ENCODE peak calls at places on chromosomes 12 and 14, in eight cellular contexts. One of them, this sample, is unnamed.
A peak's percentile ranks its signal among the peaks of the same experiment; 100 is the strongest.

GRCh38 chr12:3407723-3408122 is 83.3 kb upstream of the PRMT8 start:
- DNase-seq in hepatocyte: no peak
- DNase-seq in MM.1S: no peak
- DNase-seq in OCI-LY7: no peak
- DNase-seq in HCT116: no peak
- DNase-seq in SK-N-SH: no peak
- DNase-seq in PC-3: no peak
- DNase-seq in GM23338: no peak
- DNase-seq in this sample: no peak

GRCh38 chr12:75738486-75738885 is 227.1 kb upstream of the KRR1 start:
- DNase-seq in hepatocyte: no peak
- DNase-seq in MM.1S: no peak
- DNase-seq in OCI-LY7: no peak
- DNase-seq in HCT116: no peak
- DNase-seq in SK-N-SH: no peak
- DNase-seq in PC-3: no peak
- DNase-seq in GM23338: no peak
- DNase-seq in this sample: no peak

GRCh38 chr14:36275741-36276140 is 44.7 kb downstream of the MBIP start:
- DNase-seq in hepatocyte: no peak
- DNase-seq in MM.1S: no peak
- DNase-seq in OCI-LY7: no peak
- DNase-seq in HCT116: no peak
- DNase-seq in SK-N-SH: no peak
- DNase-seq in PC-3: no peak
- DNase-seq in GM23338: peak; percentile 77
- DNase-seq in this sample: peak; percentile 53

GRCh38 chr12:69284131-69284530 is 44.8 kb downstream of the CPSF6 start:
- DNase-seq in hepatocyte: peak; percentile 75
- DNase-seq in MM.1S: no peak
- DNase-seq in OCI-LY7: no peak
- DNase-seq in HCT116: peak; percentile 52
- DNase-seq in SK-N-SH: peak; percentile 74
- DNase-seq in PC-3: peak; percentile 81
- DNase-seq in GM23338: peak; percentile 93
- DNase-seq in this sample: peak; percentile 81

GRCh38 chr14:88518592-88519512 is 36.0 kb downstream of the PTPN21 start:
- DNase-seq in hepatocyte: no peak
- DNase-seq in MM.1S: peak; percentile 14
- DNase-seq in OCI-LY7: no peak
- DNase-seq in HCT116: no peak
- DNase-seq in SK-N-SH: no peak
- DNase-seq in PC-3: peak; percentile 82
- DNase-seq in GM23338: no peak
- DNase-seq in this sample: no peak

GRCh38 chr14:23299558-23299957 is 3.1 kb downstream of the PPP1R3E start:
- DNase-seq in hepatocyte: peak; percentile 68
- DNase-seq in MM.1S: no peak
- DNase-seq in OCI-LY7: peak; percentile 52
- DNase-seq in HCT116: no peak
- DNase-seq in SK-N-SH: no peak
- DNase-seq in PC-3: peak; percentile 36
- DNase-seq in GM23338: no peak
- DNase-seq in this sample: no peak

GRCh38 chr14:26794731-26795130 is 196.9 kb upstream of the NOVA1 start:
- DNase-seq in hepatocyte: no peak
- DNase-seq in MM.1S: no peak
- DNase-seq in OCI-LY7: no peak
- DNase-seq in HCT116: no peak
- DNase-seq in SK-N-SH: no peak
- DNase-seq in PC-3: no peak
- DNase-seq in GM23338: no peak
- DNase-seq in this sample: no peak

GRCh38 chr14:103288076-103288766 is 45.8 kb upstream of the EIF5 start:
- DNase-seq in hepatocyte: no peak
- DNase-seq in MM.1S: no peak
- DNase-seq in OCI-LY7: no peak
- DNase-seq in HCT116: no peak
- DNase-seq in SK-N-SH: peak; percentile 71
- DNase-seq in PC-3: no peak
- DNase-seq in GM23338: no peak
- DNase-seq in this sample: no peak

GRCh38 chr12:9730011-9730410 is 2.9 kb downstream of the CLECL1 start:
- DNase-seq in hepatocyte: no peak
- DNase-seq in MM.1S: no peak
- DNase-seq in OCI-LY7: peak; percentile 74
- DNase-seq in HCT116: no peak
- DNase-seq in SK-N-SH: no peak
- DNase-seq in PC-3: no peak
- DNase-seq in GM23338: no peak
- DNase-seq in this sample: no peak

GRCh38 chr14:41457393-41457792 is 149.3 kb upstream of the LRFN5 start:
- DNase-seq in hepatocyte: no peak
- DNase-seq in MM.1S: no peak
- DNase-seq in OCI-LY7: no peak
- DNase-seq in HCT116: no peak
- DNase-seq in SK-N-SH: no peak
- DNase-seq in PC-3: peak; percentile 44
- DNase-seq in GM23338: no peak
- DNase-seq in this sample: no peak

GRCh38 chr14:103731481-103731880 is 15.9 kb downstream of the ZFYVE21 start:
- DNase-seq in hepatocyte: no peak
- DNase-seq in MM.1S: no peak
- DNase-seq in OCI-LY7: no peak
- DNase-seq in HCT116: no peak
- DNase-seq in SK-N-SH: no peak
- DNase-seq in PC-3: no peak
- DNase-seq in GM23338: no peak
- DNase-seq in this sample: no peak

GRCh38 chr12:49518914-49519573 is 19.8 kb upstream of the KCNH3 start:
- DNase-seq in hepatocyte: peak; percentile 27
- DNase-seq in MM.1S: no peak
- DNase-seq in OCI-LY7: no peak
- DNase-seq in HCT116: no peak
- DNase-seq in SK-N-SH: no peak
- DNase-seq in PC-3: peak; percentile 23
- DNase-seq in GM23338: no peak
- DNase-seq in this sample: no peak

GRCh38 chr14:68891851-68892660 is 87.0 kb downstream of the ACTN1 start:
- DNase-seq in hepatocyte: no peak
- DNase-seq in MM.1S: no peak
- DNase-seq in OCI-LY7: no peak
- DNase-seq in HCT116: no peak
- DNase-seq in SK-N-SH: no peak
- DNase-seq in PC-3: peak; percentile 31
- DNase-seq in GM23338: no peak
- DNase-seq in this sample: no peak

GRCh38 chr14:74018029-74018703 is 922 bp downstream of the ENTPD5 start:
- DNase-seq in hepatocyte: no peak
- DNase-seq in MM.1S: no peak
- DNase-seq in OCI-LY7: no peak
- DNase-seq in HCT116: no peak
- DNase-seq in SK-N-SH: no peak
- DNase-seq in PC-3: peak; percentile 81
- DNase-seq in GM23338: no peak
- DNase-seq in this sample: no peak

GRCh38 chr12:119808441-119808840 is 68.7 kb downstream of the CIT start:
- DNase-seq in hepatocyte: no peak
- DNase-seq in MM.1S: no peak
- DNase-seq in OCI-LY7: no peak
- DNase-seq in HCT116: no peak
- DNase-seq in SK-N-SH: no peak
- DNase-seq in PC-3: peak; percentile 82
- DNase-seq in GM23338: no peak
- DNase-seq in this sample: no peak

GRCh38 chr14:68291820-68292219 is 472.2 kb downstream of the RAD51B start:
- DNase-seq in hepatocyte: no peak
- DNase-seq in MM.1S: no peak
- DNase-seq in OCI-LY7: no peak
- DNase-seq in HCT116: peak; percentile 37
- DNase-seq in SK-N-SH: no peak
- DNase-seq in PC-3: peak; percentile 16
- DNase-seq in GM23338: peak; percentile 82
- DNase-seq in this sample: no peak

GRCh38 chr12:57225680-57226190 is 3.8 kb upstream of the SHMT2 start:
- DNase-seq in hepatocyte: no peak
- DNase-seq in MM.1S: no peak
- DNase-seq in OCI-LY7: no peak
- DNase-seq in HCT116: no peak
- DNase-seq in SK-N-SH: no peak
- DNase-seq in PC-3: no peak
- DNase-seq in GM23338: no peak
- DNase-seq in this sample: no peak

GRCh38 chr12:48852734-48853168 is 788 bp upstream of the DDX23 start:
- DNase-seq in hepatocyte: no peak
- DNase-seq in MM.1S: no peak
- DNase-seq in OCI-LY7: no peak
- DNase-seq in HCT116: no peak
- DNase-seq in SK-N-SH: no peak
- DNase-seq in PC-3: no peak
- DNase-seq in GM23338: peak; percentile 73
- DNase-seq in this sample: peak; percentile 39

GRCh38 chr12:126617312-126617711 is 1552.1 kb downstream of the AACS start:
- DNase-seq in hepatocyte: no peak
- DNase-seq in MM.1S: peak; percentile 7
- DNase-seq in OCI-LY7: no peak
- DNase-seq in HCT116: no peak
- DNase-seq in SK-N-SH: peak; percentile 51
- DNase-seq in PC-3: peak; percentile 53
- DNase-seq in GM23338: peak; percentile 27
- DNase-seq in this sample: peak; percentile 39
- TF ChIP-seq CTCF in hepatocyte: peak; percentile 27
- TF ChIP-seq CTCF in MM.1S: peak; percentile 62
- TF ChIP-seq CTCF in OCI-LY7: peak; percentile 59
- TF ChIP-seq CTCF in HCT116: peak; percentile 39
- TF ChIP-seq CTCF in SK-N-SH: peak; percentile 61
- TF ChIP-seq CTCF in PC-3: peak; percentile 74
- TF ChIP-seq CTCF in GM23338: peak; percentile 63
- TF ChIP-seq CTCF in this sample: peak; percentile 60

GRCh38 chr14:95442016-95442632 is 74.3 kb downstream of the SYNE3 start:
- DNase-seq in hepatocyte: no peak
- DNase-seq in MM.1S: no peak
- DNase-seq in OCI-LY7: peak; percentile 58
- DNase-seq in HCT116: no peak
- DNase-seq in SK-N-SH: no peak
- DNase-seq in PC-3: no peak
- DNase-seq in GM23338: no peak
- DNase-seq in this sample: no peak

GRCh38 chr14:95439881-95440280 is 76.6 kb downstream of the SYNE3 start:
- DNase-seq in hepatocyte: no peak
- DNase-seq in MM.1S: no peak
- DNase-seq in OCI-LY7: no peak
- DNase-seq in HCT116: no peak
- DNase-seq in SK-N-SH: no peak
- DNase-seq in PC-3: no peak
- DNase-seq in GM23338: no peak
- DNase-seq in this sample: no peak

GRCh38 chr14:95440496-95440895 is 76.0 kb downstream of the SYNE3 start:
- DNase-seq in hepatocyte: no peak
- DNase-seq in MM.1S: no peak
- DNase-seq in OCI-LY7: no peak
- DNase-seq in HCT116: no peak
- DNase-seq in SK-N-SH: peak; percentile 82
- DNase-seq in PC-3: no peak
- DNase-seq in GM23338: no peak
- DNase-seq in this sample: no peak

GRCh38 chr14:95442633-95443021 is 73.8 kb downstream of the SYNE3 start:
- DNase-seq in hepatocyte: peak; percentile 92
- DNase-seq in MM.1S: peak; percentile 48
- DNase-seq in OCI-LY7: peak; percentile 90
- DNase-seq in HCT116: peak; percentile 49
- DNase-seq in SK-N-SH: peak; percentile 88
- DNase-seq in PC-3: peak; percentile 81
- DNase-seq in GM23338: peak; percentile 85
- DNase-seq in this sample: peak; percentile 87

GRCh38 chr14:95440951-95441350 is 75.5 kb downstream of the SYNE3 start:
- DNase-seq in hepatocyte: no peak
- DNase-seq in MM.1S: no peak
- DNase-seq in OCI-LY7: no peak
- DNase-seq in HCT116: no peak
- DNase-seq in SK-N-SH: peak; percentile 65
- DNase-seq in PC-3: no peak
- DNase-seq in GM23338: no peak
- DNase-seq in this sample: no peak
- TF ChIP-seq EZH2phosphoT487 in hepatocyte: no peak
- TF ChIP-seq EZH2phosphoT487 in MM.1S: no peak
- TF ChIP-seq EZH2phosphoT487 in OCI-LY7: no peak
- TF ChIP-seq EZH2phosphoT487 in HCT116: no peak
- TF ChIP-seq EZH2phosphoT487 in SK-N-SH: no peak
- TF ChIP-seq EZH2phosphoT487 in PC-3: no peak
- TF ChIP-seq EZH2phosphoT487 in GM23338: no peak
- TF ChIP-seq EZH2phosphoT487 in this sample: no peak

DNA sequence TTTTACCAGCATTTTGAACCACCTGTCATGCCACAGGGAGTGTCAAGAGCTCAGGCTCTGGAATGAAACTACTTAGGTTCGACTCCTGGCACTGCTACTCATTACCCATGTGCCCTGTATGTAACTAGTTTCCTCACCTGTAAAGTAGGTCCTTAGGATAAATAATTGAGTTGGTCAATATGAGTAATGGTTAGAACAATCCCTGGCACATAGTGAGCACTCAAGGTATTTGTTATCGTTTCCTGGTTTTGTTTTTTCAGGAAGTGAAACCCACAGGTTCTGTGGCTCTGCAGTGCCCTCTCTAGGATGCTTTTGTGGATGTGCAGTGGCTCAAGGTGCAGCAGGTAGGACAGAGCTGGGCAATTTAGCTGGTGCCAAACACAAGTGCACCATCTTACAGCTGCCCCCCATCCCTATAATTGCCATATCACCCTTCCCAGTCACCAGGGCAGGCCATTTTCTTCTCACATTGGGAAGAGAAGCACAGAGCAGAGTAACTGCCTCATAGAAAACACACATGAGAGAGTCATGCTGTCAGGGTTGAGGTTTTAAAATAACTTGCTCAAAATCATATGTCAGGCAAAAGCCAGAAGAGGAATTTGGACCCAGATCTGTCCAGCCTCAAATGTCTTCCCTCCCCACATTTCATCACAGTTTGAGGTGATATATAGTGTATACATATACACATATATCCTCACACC is 297.5 kb downstream of the RPAP3 start:
- DNase-seq in hepatocyte: peak; percentile 21
- DNase-seq in MM.1S: peak; percentile 73
- DNase-seq in OCI-LY7: peak; percentile 81
- DNase-seq in HCT116: peak; percentile 19
- DNase-seq in SK-N-SH: no peak
- DNase-seq in PC-3: peak; percentile 83
- DNase-seq in GM23338: peak; percentile 71
- DNase-seq in this sample: peak; percentile 39
- TF ChIP-seq CTCF in hepatocyte: peak; percentile 27
- TF ChIP-seq CTCF in MM.1S: peak; percentile 82
- TF ChIP-seq CTCF in OCI-LY7: peak; percentile 91
- TF ChIP-seq CTCF in HCT116: peak; percentile 59
- TF ChIP-seq CTCF in SK-N-SH: peak; percentile 27
- TF ChIP-seq CTCF in PC-3: peak; percentile 85
- TF ChIP-seq CTCF in GM23338: peak; percentile 82
- TF ChIP-seq CTCF in this sample: peak; percentile 48

GRCh38 chr12:62472472-62472871 is 5.8 kb downstream of the MON2 start:
- DNase-seq in hepatocyte: no peak
- DNase-seq in MM.1S: no peak
- DNase-seq in OCI-LY7: no peak
- DNase-seq in HCT116: no peak
- DNase-seq in SK-N-SH: no peak
- DNase-seq in PC-3: peak; percentile 7
- DNase-seq in GM23338: peak; percentile 47
- DNase-seq in this sample: peak; percentile 10
- TF ChIP-seq EZH2phosphoT487 in hepatocyte: no peak
- TF ChIP-seq EZH2phosphoT487 in MM.1S: no peak
- TF ChIP-seq EZH2phosphoT487 in OCI-LY7: no peak
- TF ChIP-seq EZH2phosphoT487 in HCT116: no peak
- TF ChIP-seq EZH2phosphoT487 in SK-N-SH: no peak
- TF ChIP-seq EZH2phosphoT487 in PC-3: no peak
- TF ChIP-seq EZH2phosphoT487 in GM23338: no peak
- TF ChIP-seq EZH2phosphoT487 in this sample: no peak